ENCODE peak calls at places on chromosomes 16 and 17, in six cellular contexts. One of them, this sample, is unnamed.

GRCh38 chr17:78736526-78737079 is 45.5 kb downstream of the CYTH1 start:
- DNase-seq in stimulated activated CD8-positive, alpha-beta memory T cell treated with anti-CD3 and anti-CD28 coated beads, Interleukin-7, amount 100 ng/mL, for 1 hour: peak; percentile 31
- DNase-seq in CD8-positive, alpha-beta T cell: peak; percentile 35
- DNase-seq in nephron progenitor cell: no peak
- DNase-seq in EH: no peak
- DNase-seq in activated CD4-positive, alpha-beta T cell treated with anti-CD3 and anti-CD28 coated beads for 48 hours: peak; percentile 70
- DNase-seq in this sample: no peak

GRCh38 chr17:18191967-18192366 is 8.3 kb downstream of the ALKBH5 start:
- DNase-seq in nephron progenitor cell: no peak
- DNase-seq in CD8-positive, alpha-beta T cell: no peak
- DNase-seq in activated CD4-positive, alpha-beta T cell treated with anti-CD3 and anti-CD28 coated beads for 48 hours: no peak
- DNase-seq in EH: no peak
- DNase-seq in stimulated activated CD8-positive, alpha-beta memory T cell treated with anti-CD3 and anti-CD28 coated beads, Interleukin-7, amount 100 ng/mL, for 1 hour: no peak
- DNase-seq in this sample: no peak

GRCh38 chr16:48558269-48558915 is 51.6 kb downstream of the N4BP1 start:
- DNase-seq in stimulated activated CD8-positive, alpha-beta memory T cell treated with anti-CD3 and anti-CD28 coated beads, Interleukin-7, amount 100 ng/mL, for 1 hour: no peak
- DNase-seq in EH: peak; percentile 66
- DNase-seq in nephron progenitor cell: no peak
- DNase-seq in CD8-positive, alpha-beta T cell: no peak
- DNase-seq in activated CD4-positive, alpha-beta T cell treated with anti-CD3 and anti-CD28 coated beads for 48 hours: no peak
- DNase-seq in this sample: no peak

GRCh38 chr17:48618366-48618896 is 3.3 kb upstream of the HOXB8 start:
- DNase-seq in activated CD4-positive, alpha-beta T cell treated with anti-CD3 and anti-CD28 coated beads for 48 hours: peak; percentile 90
- DNase-seq in stimulated activated CD8-positive, alpha-beta memory T cell treated with anti-CD3 and anti-CD28 coated beads, Interleukin-7, amount 100 ng/mL, for 1 hour: peak; percentile 77
- DNase-seq in nephron progenitor cell: peak; percentile 96
- DNase-seq in EH: peak; percentile 78
- DNase-seq in CD8-positive, alpha-beta T cell: peak; percentile 66
- DNase-seq in this sample: peak; percentile 61

GRCh38 chr16:86018487-86018886 is 119.5 kb downstream of the IRF8 start:
- DNase-seq in EH: peak; percentile 47
- DNase-seq in nephron progenitor cell: peak; percentile 46
- DNase-seq in activated CD4-positive, alpha-beta T cell treated with anti-CD3 and anti-CD28 coated beads for 48 hours: no peak
- DNase-seq in CD8-positive, alpha-beta T cell: no peak
- DNase-seq in stimulated activated CD8-positive, alpha-beta memory T cell treated with anti-CD3 and anti-CD28 coated beads, Interleukin-7, amount 100 ng/mL, for 1 hour: no peak
- DNase-seq in this sample: no peak

GRCh38 chr17:57518587-57519118 is 226.4 kb downstream of the CCDC182 start:
- DNase-seq in stimulated activated CD8-positive, alpha-beta memory T cell treated with anti-CD3 and anti-CD28 coated beads, Interleukin-7, amount 100 ng/mL, for 1 hour: no peak
- DNase-seq in CD8-positive, alpha-beta T cell: no peak
- DNase-seq in nephron progenitor cell: no peak
- DNase-seq in EH: no peak
- DNase-seq in activated CD4-positive, alpha-beta T cell treated with anti-CD3 and anti-CD28 coated beads for 48 hours: no peak
- DNase-seq in this sample: no peak

GRCh38 chr17:82449136-82449882 is 1.2 kb downstream of the CYBC1 start:
- DNase-seq in activated CD4-positive, alpha-beta T cell treated with anti-CD3 and anti-CD28 coated beads for 48 hours: peak; percentile 77
- DNase-seq in stimulated activated CD8-positive, alpha-beta memory T cell treated with anti-CD3 and anti-CD28 coated beads, Interleukin-7, amount 100 ng/mL, for 1 hour: peak; percentile 44
- DNase-seq in nephron progenitor cell: no peak
- DNase-seq in CD8-positive, alpha-beta T cell: peak; percentile 48
- DNase-seq in EH: no peak
- DNase-seq in this sample: no peak

GRCh38 chr16:380837-381787 is 666 bp downstream of the PGAP6 start:
- DNase-seq in CD8-positive, alpha-beta T cell: no peak
- DNase-seq in stimulated activated CD8-positive, alpha-beta memory T cell treated with anti-CD3 and anti-CD28 coated beads, Interleukin-7, amount 100 ng/mL, for 1 hour: no peak
- DNase-seq in EH: peak; percentile 29
- DNase-seq in activated CD4-positive, alpha-beta T cell treated with anti-CD3 and anti-CD28 coated beads for 48 hours: no peak
- DNase-seq in nephron progenitor cell: peak; percentile 50
- DNase-seq in this sample: no peak

GRCh38 chr17:64170286-64170685 is 40.3 kb upstream of the ERN1 start:
- DNase-seq in nephron progenitor cell: no peak
- DNase-seq in activated CD4-positive, alpha-beta T cell treated with anti-CD3 and anti-CD28 coated beads for 48 hours: no peak
- DNase-seq in stimulated activated CD8-positive, alpha-beta memory T cell treated with anti-CD3 and anti-CD28 coated beads, Interleukin-7, amount 100 ng/mL, for 1 hour: no peak
- DNase-seq in EH: no peak
- DNase-seq in CD8-positive, alpha-beta T cell: no peak
- DNase-seq in this sample: no peak

GRCh38 chr17:80937501-80938356 is 53.9 kb upstream of the CHMP6 start:
- DNase-seq in nephron progenitor cell: no peak
- DNase-seq in CD8-positive, alpha-beta T cell: no peak
- DNase-seq in EH: no peak
- DNase-seq in activated CD4-positive, alpha-beta T cell treated with anti-CD3 and anti-CD28 coated beads for 48 hours: no peak
- DNase-seq in stimulated activated CD8-positive, alpha-beta memory T cell treated with anti-CD3 and anti-CD28 coated beads, Interleukin-7, amount 100 ng/mL, for 1 hour: no peak
- DNase-seq in this sample: no peak

GRCh38 chr17:9206989-9207317 is 185.6 kb downstream of the NTN1 start:
- DNase-seq in CD8-positive, alpha-beta T cell: no peak
- DNase-seq in nephron progenitor cell: no peak
- DNase-seq in activated CD4-positive, alpha-beta T cell treated with anti-CD3 and anti-CD28 coated beads for 48 hours: no peak
- DNase-seq in EH: no peak
- DNase-seq in stimulated activated CD8-positive, alpha-beta memory T cell treated with anti-CD3 and anti-CD28 coated beads, Interleukin-7, amount 100 ng/mL, for 1 hour: no peak
- DNase-seq in this sample: no peak

GRCh38 chr16:31427441-31428276 is 501 bp downstream of the COX6A2 start:
- DNase-seq in nephron progenitor cell: no peak
- DNase-seq in stimulated activated CD8-positive, alpha-beta memory T cell treated with anti-CD3 and anti-CD28 coated beads, Interleukin-7, amount 100 ng/mL, for 1 hour: peak; percentile 48
- DNase-seq in CD8-positive, alpha-beta T cell: peak; percentile 23
- DNase-seq in EH: peak; percentile 41
- DNase-seq in activated CD4-positive, alpha-beta T cell treated with anti-CD3 and anti-CD28 coated beads for 48 hours: peak; percentile 73
- DNase-seq in this sample: no peak

GRCh38 chr16:87352818-87353217 is 30.8 kb downstream of the FBXO31 start:
- DNase-seq in nephron progenitor cell: no peak
- DNase-seq in activated CD4-positive, alpha-beta T cell treated with anti-CD3 and anti-CD28 coated beads for 48 hours: no peak
- DNase-seq in stimulated activated CD8-positive, alpha-beta memory T cell treated with anti-CD3 and anti-CD28 coated beads, Interleukin-7, amount 100 ng/mL, for 1 hour: no peak
- DNase-seq in CD8-positive, alpha-beta T cell: no peak
- DNase-seq in EH: no peak
- DNase-seq in this sample: no peak

GRCh38 chr16:70522216-70523000 is 946 bp downstream of the COG4 start:
- DNase-seq in EH: no peak
- DNase-seq in nephron progenitor cell: no peak
- DNase-seq in CD8-positive, alpha-beta T cell: no peak
- DNase-seq in stimulated activated CD8-positive, alpha-beta memory T cell treated with anti-CD3 and anti-CD28 coated beads, Interleukin-7, amount 100 ng/mL, for 1 hour: no peak
- DNase-seq in activated CD4-positive, alpha-beta T cell treated with anti-CD3 and anti-CD28 coated beads for 48 hours: no peak
- DNase-seq in this sample: no peak

GRCh38 chr16:69031877-69032301 is 73.6 kb upstream of the HAS3 start:
- DNase-seq in activated CD4-positive, alpha-beta T cell treated with anti-CD3 and anti-CD28 coated beads for 48 hours: no peak
- DNase-seq in CD8-positive, alpha-beta T cell: no peak
- DNase-seq in stimulated activated CD8-positive, alpha-beta memory T cell treated with anti-CD3 and anti-CD28 coated beads, Interleukin-7, amount 100 ng/mL, for 1 hour: no peak
- DNase-seq in nephron progenitor cell: no peak
- DNase-seq in EH: no peak
- DNase-seq in this sample: no peak

GRCh38 chr16:50467943-50468748 is 80.0 kb upstream of the NKD1 start:
- DNase-seq in EH: peak; percentile 8
- DNase-seq in nephron progenitor cell: peak; percentile 83
- DNase-seq in activated CD4-positive, alpha-beta T cell treated with anti-CD3 and anti-CD28 coated beads for 48 hours: peak; percentile 45
- DNase-seq in stimulated activated CD8-positive, alpha-beta memory T cell treated with anti-CD3 and anti-CD28 coated beads, Interleukin-7, amount 100 ng/mL, for 1 hour: no peak
- DNase-seq in CD8-positive, alpha-beta T cell: no peak
- DNase-seq in this sample: no peak

GRCh38 chr17:63525190-63525946 is 2.2 kb downstream of the KCNH6 start:
- DNase-seq in CD8-positive, alpha-beta T cell: no peak
- DNase-seq in activated CD4-positive, alpha-beta T cell treated with anti-CD3 and anti-CD28 coated beads for 48 hours: no peak
- DNase-seq in nephron progenitor cell: no peak
- DNase-seq in EH: no peak
- DNase-seq in stimulated activated CD8-positive, alpha-beta memory T cell treated with anti-CD3 and anti-CD28 coated beads, Interleukin-7, amount 100 ng/mL, for 1 hour: no peak
- DNase-seq in this sample: no peak

GRCh38 chr16:83206426-83206825 is 579.7 kb downstream of the CDH13 start:
- DNase-seq in EH: peak; percentile 44
- DNase-seq in nephron progenitor cell: no peak
- DNase-seq in activated CD4-positive, alpha-beta T cell treated with anti-CD3 and anti-CD28 coated beads for 48 hours: no peak
- DNase-seq in stimulated activated CD8-positive, alpha-beta memory T cell treated with anti-CD3 and anti-CD28 coated beads, Interleukin-7, amount 100 ng/mL, for 1 hour: no peak
- DNase-seq in CD8-positive, alpha-beta T cell: no peak
- DNase-seq in this sample: no peak

This sample was measured in GOT3.